ENCODE peak calls at places on chromosomes 6 and 20, in ten cellular contexts. Q, V, D, O, C, J, Z, N, P and B are unnamed samples.
A peak's percentile ranks its signal among the peaks of the same experiment; 100 is the strongest.

GRCh38 chr20:10280016-10280908 is 61.6 kb downstream of the SNAP25 start:
- DNase-seq in J (no peak), Q (no peak), O (no peak), P (no peak), D (peak; percentile 70), N (no peak), Z (no peak), V (no peak), C (no peak), B (no peak)

GRCh38 chr6:150139533-150139932 is 3.3 kb upstream of the PPP1R14C start:
- DNase-seq in V (no peak), P (no peak), O (no peak), J (no peak), N (no peak), C (no peak), Z (no peak), Q (no peak), D (no peak), B (no peak)

GRCh38 chr6:89940225-89941027 is 46.2 kb downstream of the GJA10 start:
- DNase-seq in N (peak; percentile 30), V (no peak), D (peak; percentile 91), Z (peak; percentile 84), O (peak; percentile 70), C (peak; percentile 71), P (peak; percentile 70), J (peak; percentile 56), Q (peak; percentile 81), B (peak; percentile 57)

GRCh38 chr6:2102316-2102883 is 143.0 kb downstream of the GMDS start:
- DNase-seq in P (no peak), O (no peak), Q (no peak), N (no peak), C (no peak), Z (no peak), V (no peak), J (no peak), D (no peak), B (no peak)

GRCh38 chr6:90374201-90374600 is 77.6 kb upstream of the BACH2 start:
- DNase-seq in P (no peak), V (no peak), J (no peak), Q (no peak), Z (no peak), C (no peak), O (no peak), D (peak; percentile 72), N (no peak), B (no peak)

GRCh38 chr6:8219352-8219943 is 117.1 kb upstream of the EEF1E1 start:
- DNase-seq in P (peak; percentile 67), C (peak; percentile 16), J (no peak), V (no peak), Z (peak; percentile 71), Q (peak; percentile 32), O (peak; percentile 30), D (peak; percentile 83), N (no peak), B (peak; percentile 63)

GRCh38 chr6:81590314-81590691 is 162.2 kb downstream of the TENT5A start:
- DNase-seq in N (no peak), Z (no peak), P (no peak), O (no peak), C (no peak), J (no peak), D (no peak), V (no peak), Q (no peak), B (no peak)

GRCh38 chr20:11431613-11432012 is 486.1 kb upstream of the BTBD3 start:
- DNase-seq in N (no peak), C (no peak), Q (peak; percentile 40), P (no peak), D (no peak), J (no peak), O (no peak), V (no peak), Z (no peak), B (no peak)

GRCh38 chr6:136566007-136566487 is 15.8 kb upstream of the MAP7 start:
- DNase-seq in V (no peak), Q (no peak), Z (no peak), N (no peak), J (peak; percentile 26), C (no peak), O (peak; percentile 79), P (no peak), D (no peak), B (no peak)

GRCh38 chr20:31951203-31951529 is 680 bp downstream of the PDRG1 start:
- DNase-seq in P (no peak), C (no peak), Z (no peak), O (no peak), Q (no peak), N (no peak), J (no peak), V (no peak), D (no peak), B (no peak)

GRCh38 chr6:161434331-161434730 is 160.5 kb upstream of the AGPAT4 start:
- DNase-seq in Q (no peak), D (peak; percentile 43), N (no peak), O (no peak), Z (no peak), J (no peak), P (no peak), C (no peak), V (no peak), B (no peak)

GRCh38 chr6:161434921-161435411 is 161.1 kb upstream of the AGPAT4 start:
- DNase-seq in N (no peak), J (no peak), V (no peak), C (no peak), D (peak; percentile 94), Q (peak; percentile 100), O (no peak), P (no peak), Z (no peak), B (no peak)

GRCh38 chr6:161435426-161436065 is 161.7 kb upstream of the AGPAT4 start:
- DNase-seq in D (peak; percentile 53), N (no peak), V (no peak), Z (no peak), C (no peak), O (no peak), Q (peak; percentile 24), P (no peak), J (no peak), B (no peak)

GRCh38 chr6:161432546-161432945 is 158.7 kb upstream of the AGPAT4 start:
- DNase-seq in P (no peak), J (no peak), Q (no peak), Z (no peak), C (no peak), V (no peak), N (no peak), O (no peak), D (no peak), B (no peak)

DNA sequence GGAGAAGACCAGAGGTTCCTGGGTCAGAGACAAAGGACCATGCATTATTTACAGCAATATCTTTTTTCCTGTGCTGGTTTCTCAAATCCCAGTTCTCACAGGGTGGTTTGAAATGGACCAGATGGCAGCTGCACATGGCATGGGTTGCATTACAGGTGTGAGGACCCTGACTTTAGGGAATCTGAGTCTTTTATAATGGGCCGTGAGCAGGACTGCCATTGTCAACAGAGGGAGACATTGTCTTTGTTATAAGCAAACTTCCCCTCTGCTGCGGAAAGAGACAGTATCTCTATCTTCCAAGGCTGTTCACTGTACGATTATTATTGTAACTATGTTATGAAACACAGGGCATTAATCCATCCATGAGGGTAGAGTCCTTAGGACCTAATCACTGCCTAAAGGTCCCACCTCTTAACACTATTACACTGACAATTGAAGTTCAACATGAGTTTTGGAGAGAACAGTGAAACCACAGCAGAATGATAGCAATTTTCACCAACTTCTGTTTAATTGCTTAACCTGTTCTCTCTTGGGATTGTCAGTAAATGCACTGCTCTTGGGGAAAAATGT is 156.1 kb upstream of the AGPAT4 start:
- DNase-seq in Q (no peak), C (no peak), P (no peak), O (no peak), V (no peak), N (no peak), D (peak; percentile 26), J (no peak), Z (no peak), B (no peak)
- TF ChIP-seq CTCF in Q (peak; percentile 20), C (no peak), P (peak; percentile 49), O (no peak), V (no peak), N (no peak), D (no peak), J (no peak), Z (no peak), B (no peak)

DNA sequence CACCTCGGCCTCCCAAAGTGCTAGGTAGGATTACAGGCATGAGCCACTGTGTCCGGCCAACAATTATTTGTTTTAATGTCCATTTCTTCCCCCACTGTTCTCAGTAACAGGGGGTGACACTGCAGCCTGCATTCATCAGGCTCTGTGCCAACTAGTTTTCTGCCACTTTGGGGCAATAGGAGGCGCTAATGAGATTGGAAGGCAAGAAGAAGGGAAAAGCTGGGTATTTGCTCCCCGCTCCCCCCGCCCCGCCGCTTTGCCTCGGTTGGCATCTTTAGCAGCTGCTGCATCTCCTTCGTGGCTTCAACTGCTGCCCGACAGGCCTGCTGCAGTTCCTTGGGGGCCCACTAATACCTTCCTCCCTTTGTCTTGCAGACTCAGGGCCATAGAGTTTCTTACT is 35.0 kb upstream of the MDGA1 start:
- DNase-seq in C (no peak), Z (no peak), Q (no peak), V (no peak), P (no peak), J (no peak), N (no peak), D (no peak), O (no peak), B (no peak)
- TF ChIP-seq CTCF in C (no peak), Z (no peak), Q (no peak), V (no peak), P (peak; percentile 17), J (no peak), N (no peak), D (no peak), O (no peak), B (no peak)

DNA sequence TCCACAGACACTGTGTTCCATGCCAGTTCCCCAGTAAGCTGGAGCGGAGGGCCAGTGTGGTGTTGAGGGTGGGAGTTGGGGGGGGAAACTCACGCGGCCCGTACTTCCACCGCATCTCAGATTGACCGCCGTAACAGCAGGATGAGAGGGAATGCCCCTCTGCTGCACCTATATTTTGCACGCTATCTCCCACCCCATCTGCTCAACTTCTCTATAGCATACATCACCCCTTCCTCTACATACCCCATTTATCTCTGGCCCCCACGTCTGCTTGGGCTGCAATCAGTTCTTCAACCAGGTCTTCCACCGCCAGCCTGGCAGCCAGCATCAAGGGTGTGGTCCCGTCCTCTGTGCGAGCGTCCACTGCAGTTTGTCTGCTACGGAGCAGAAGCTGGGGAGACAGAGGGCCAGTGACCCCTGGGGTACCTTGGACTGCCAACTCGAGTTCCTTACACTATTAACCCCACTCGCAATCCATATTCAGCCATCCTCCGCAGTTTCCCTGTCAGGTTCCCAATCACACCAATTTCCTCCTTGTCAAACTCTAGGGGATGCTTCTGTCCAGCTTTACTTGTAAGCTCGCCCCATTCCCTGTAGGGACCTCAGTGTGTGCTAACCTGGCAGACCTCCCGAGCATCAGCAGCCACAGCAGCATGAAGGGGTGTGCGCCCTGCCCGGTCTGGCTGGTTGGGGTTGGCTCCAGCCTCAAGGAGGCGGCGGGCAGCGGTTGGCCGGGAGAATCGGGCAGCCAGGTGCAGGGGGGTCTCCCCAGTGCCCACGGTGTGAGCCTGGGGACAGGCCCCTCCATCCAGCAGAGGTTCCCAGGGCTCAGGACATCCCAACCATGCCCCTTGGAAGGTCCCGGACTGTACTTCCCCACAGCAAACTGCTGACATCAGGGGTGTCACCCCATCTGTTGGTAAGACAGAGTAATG is 4.5 kb upstream of the GPSM3 start:
- DNase-seq in V (no peak), C (peak; percentile 45), Q (no peak), D (peak; percentile 26), O (peak; percentile 47), Z (peak; percentile 43), P (no peak), J (peak; percentile 52), N (no peak), B (no peak)
- TF ChIP-seq CTCF in V (no peak), C (no peak), Q (peak; percentile 6), D (no peak), O (no peak), Z (peak; percentile 34), P (no peak), J (no peak), N (no peak), B (no peak)

GRCh38 chr6:13696226-13696625 is 15.4 kb downstream of the RANBP9 start:
- DNase-seq in P (no peak), C (no peak), V (no peak), O (no peak), Z (no peak), N (no peak), Q (no peak), D (peak; percentile 72), J (no peak), B (no peak)
- TF ChIP-seq CTCF in P (no peak), C (no peak), V (no peak), O (no peak), Z (no peak), N (no peak), Q (no peak), D (no peak), J (no peak), B (no peak)